ENCODE peak calls at places on chromosomes 7 and 10, in four cellular contexts. J is neural crest cell, W is spleen, M is esophagus squamous epithelium. G is an unnamed sample.

GRCh38 chr10:100103581-100103980 is 21.9 kb upstream of the CPN1 start:
- DNase-seq in J (no peak), M (no peak), W (no peak), G (no peak)

GRCh38 chr10:396535-397220 is 261.4 kb downstream of the ZMYND11 start:
- DNase-seq in W (no peak), J (no peak), M (no peak), G (no peak)

GRCh38 chr7:5396999-5397656 is 26.5 kb downstream of the TNRC18 start:
- DNase-seq in W (peak; percentile 99), M (peak; percentile 59), J (no peak), G (no peak)

GRCh38 chr7:128053023-128053422 is 21.8 kb upstream of the LRRC4 start:
- DNase-seq in J (no peak), M (no peak), W (no peak), G (no peak)

GRCh38 chr7:90430614-90431445 is 27.6 kb downstream of the CLDN12 start:
- DNase-seq in J (no peak), W (no peak), M (no peak), G (no peak)

GRCh38 chr10:49614242-49615198 is 683 bp downstream of the CHAT start:
- DNase-seq in J (no peak), W (peak; percentile 61), M (no peak), G (peak; percentile 10)

GRCh38 chr10:115956225-115957009 is 316.6 kb downstream of the GFRA1 start:
- DNase-seq in J (no peak), M (no peak), W (no peak), G (no peak)

GRCh38 chr7:125218076-125218475 is 288.5 kb upstream of the POT1 start:
- DNase-seq in J (no peak), M (no peak), W (no peak), G (no peak)

DNA sequence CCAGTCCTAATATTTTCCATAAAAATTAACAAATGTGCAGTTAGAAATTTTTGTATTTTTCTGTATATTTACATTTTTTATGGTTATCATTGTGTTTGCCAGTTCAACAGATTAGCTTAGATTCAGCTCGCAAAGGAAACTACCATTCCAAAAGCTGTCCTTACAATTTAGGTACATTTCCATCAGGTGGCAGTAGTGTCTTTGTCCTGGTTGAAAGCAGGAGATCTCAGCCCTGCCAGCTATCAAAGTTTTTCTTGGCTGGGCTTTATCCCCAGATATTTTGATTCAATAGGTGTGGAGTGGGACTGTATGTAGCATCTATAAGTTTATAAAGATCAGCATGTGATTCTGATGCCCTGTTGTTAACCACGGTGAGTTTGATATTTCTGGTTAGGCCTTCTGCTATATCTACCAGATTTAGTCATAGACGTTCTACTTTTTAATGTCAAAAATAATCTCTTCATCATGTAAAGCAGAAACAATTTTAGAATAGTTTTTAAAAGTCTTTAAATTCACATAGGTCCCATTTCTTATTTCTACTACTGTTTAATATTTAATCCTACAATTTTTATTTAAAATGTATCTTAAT is 15.5 kb upstream of the ICA1 start:
- DNase-seq in J (no peak), W (no peak), M (no peak), G (peak; percentile 21)
- TF ChIP-seq CTCF in J (peak; percentile 53), W (no peak), M (peak; percentile 8), G (no peak)

DNA sequence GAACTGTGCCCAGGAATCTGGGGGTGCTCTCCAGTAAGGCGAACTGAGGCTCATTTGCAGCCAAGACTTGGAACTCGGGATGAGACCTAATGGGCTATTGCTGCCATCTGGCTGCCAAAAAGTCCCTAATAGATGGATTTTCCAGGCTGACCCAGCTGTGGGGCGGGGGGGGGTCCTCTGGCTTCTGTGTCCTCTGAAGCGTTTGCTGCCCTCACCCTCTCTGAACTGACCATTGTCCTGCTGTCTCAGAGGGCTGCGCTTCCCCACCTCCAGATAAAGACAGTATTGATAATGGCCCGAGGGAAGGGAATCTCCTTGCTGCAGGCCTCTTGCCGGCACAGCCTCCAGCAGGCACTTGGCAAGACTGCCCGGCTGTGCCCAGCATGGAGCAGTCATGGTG is 46.6 kb downstream of the CLEC2L start:
- DNase-seq in J (no peak), M (no peak), W (peak; percentile 21), G (no peak)
- TF ChIP-seq CTCF in J (no peak), M (no peak), W (no peak), G (no peak)

GRCh38 chr10:13608246-13608853 is 21.6 kb downstream of the PRPF18 start:
- DNase-seq in J (no peak), W (no peak), M (no peak), G (no peak)

DNA sequence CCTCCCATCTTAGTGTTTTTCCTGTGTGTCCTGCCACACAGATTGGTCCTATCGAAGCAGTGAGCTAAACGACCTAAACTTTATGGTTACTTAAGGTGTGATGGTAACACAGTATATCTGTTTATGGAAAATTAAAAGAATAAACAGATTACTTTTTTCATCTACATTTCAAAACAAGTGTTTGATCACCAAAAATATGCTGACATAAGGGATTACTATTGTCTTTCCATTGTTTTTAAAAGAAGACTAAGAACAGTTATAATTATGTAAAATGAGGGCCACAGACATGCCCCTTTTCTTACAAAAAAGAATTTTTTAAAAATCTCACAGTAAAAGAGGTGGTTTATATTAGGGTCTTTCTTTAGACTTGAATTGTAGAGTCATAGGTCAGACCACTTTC is 17.9 kb downstream of the PRPF18 start:
- DNase-seq in M (no peak), W (no peak), J (no peak), G (no peak)
- TF ChIP-seq CTCF in M (no peak), W (no peak), J (no peak), G (no peak)

DNA sequence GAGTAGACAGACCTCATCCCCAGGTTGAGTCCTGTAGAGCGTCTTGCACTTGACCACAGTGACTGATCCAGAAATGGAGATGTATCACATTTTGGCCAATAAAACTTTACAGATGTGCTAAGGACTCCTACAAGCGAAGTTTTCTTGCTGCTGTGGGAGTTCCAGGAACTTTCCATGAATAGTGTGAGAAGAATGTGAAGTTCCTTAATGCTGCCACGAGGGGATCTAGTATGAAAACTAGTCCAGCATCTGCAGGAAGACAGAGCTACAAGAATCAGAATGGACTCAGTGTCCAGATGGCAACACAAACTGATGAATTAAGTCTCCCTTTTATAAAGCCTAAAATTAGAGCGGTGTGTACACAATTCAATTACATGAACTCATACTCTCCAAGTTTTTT is 14.8 kb upstream of the LSM8 start:
- DNase-seq in M (no peak), J (no peak), W (no peak), G (no peak)
- TF ChIP-seq CTCF in M (no peak), J (no peak), W (no peak), G (peak; percentile 5)

GRCh38 chr7:132395375-132395774 is 180.9 kb downstream of the PLXNA4 start:
- DNase-seq in M (no peak), J (no peak), W (peak; percentile 35), G (no peak)

GRCh38 chr7:132390705-132391104 is 185.6 kb downstream of the PLXNA4 start:
- DNase-seq in J (no peak), M (no peak), W (no peak), G (no peak)

GRCh38 chr7:132393789-132394261 is 182.4 kb downstream of the PLXNA4 start:
- DNase-seq in M (no peak), J (no peak), W (peak; percentile 77), G (peak; percentile 90)

GRCh38 chr7:132394283-132395003 is 181.8 kb downstream of the PLXNA4 start:
- DNase-seq in M (no peak), J (no peak), W (no peak), G (no peak)

DNA sequence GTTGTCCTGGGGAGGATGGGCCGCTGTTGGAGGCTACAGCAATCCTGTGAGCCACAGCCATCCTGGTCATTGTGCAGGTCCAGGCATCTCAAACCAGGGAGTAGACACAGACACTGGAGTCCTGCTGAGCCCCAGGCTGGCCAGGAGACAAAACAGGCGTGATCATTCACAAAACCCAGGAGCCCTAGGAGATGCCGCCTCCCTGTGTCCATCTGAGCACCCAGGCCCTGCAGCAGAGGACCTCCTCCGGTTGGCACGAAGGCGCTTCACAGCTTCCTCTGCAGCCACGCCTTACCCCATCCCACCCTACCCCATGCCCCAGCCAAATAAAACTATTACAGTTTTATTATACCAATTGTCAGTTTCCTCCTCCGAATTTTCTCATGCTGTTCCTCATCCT is 183.6 kb downstream of the PLXNA4 start:
- DNase-seq in J (no peak), W (peak; percentile 66), M (no peak), G (no peak)
- TF ChIP-seq CTCF in J (no peak), W (no peak), M (no peak), G (no peak)

GRCh38 chr10:69014171-69014570 is 25.6 kb downstream of the KIFBP start:
- DNase-seq in W (no peak), M (no peak), J (no peak), G (peak; percentile 61)

GRCh38 chr10:69022611-69023010 is 34.0 kb downstream of the KIFBP start:
- DNase-seq in M (no peak), W (no peak), J (no peak), G (no peak)

GRCh38 chr10:69018613-69019012 is 30.0 kb downstream of the KIFBP start:
- DNase-seq in J (no peak), W (no peak), M (no peak), G (no peak)
- TF ChIP-seq CTCF in J (no peak), W (no peak), M (no peak), G (no peak)

DNA sequence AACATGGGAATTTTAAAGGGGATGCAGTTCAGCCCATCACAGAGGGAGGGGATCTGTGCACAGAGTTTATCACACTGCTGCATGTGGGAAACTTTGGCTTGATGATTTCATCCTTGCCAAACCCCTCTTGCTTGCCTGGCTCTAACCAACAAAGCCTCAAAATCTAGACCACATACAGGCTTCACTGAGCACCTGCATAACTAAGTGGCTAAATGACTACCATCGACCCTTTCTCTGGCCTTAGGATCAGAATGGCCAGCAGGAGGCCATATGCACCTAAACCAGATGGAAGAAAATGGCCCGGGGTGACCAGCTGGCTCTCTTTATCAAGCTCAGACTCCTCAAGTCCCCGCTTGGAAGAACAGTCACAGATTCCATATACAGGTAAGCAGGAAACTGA is 15.6 kb upstream of the ZNF25 start:
- DNase-seq in M (no peak), W (no peak), J (no peak), G (no peak)
- TF ChIP-seq CTCF in M (no peak), W (no peak), J (no peak), G (no peak)

DNA sequence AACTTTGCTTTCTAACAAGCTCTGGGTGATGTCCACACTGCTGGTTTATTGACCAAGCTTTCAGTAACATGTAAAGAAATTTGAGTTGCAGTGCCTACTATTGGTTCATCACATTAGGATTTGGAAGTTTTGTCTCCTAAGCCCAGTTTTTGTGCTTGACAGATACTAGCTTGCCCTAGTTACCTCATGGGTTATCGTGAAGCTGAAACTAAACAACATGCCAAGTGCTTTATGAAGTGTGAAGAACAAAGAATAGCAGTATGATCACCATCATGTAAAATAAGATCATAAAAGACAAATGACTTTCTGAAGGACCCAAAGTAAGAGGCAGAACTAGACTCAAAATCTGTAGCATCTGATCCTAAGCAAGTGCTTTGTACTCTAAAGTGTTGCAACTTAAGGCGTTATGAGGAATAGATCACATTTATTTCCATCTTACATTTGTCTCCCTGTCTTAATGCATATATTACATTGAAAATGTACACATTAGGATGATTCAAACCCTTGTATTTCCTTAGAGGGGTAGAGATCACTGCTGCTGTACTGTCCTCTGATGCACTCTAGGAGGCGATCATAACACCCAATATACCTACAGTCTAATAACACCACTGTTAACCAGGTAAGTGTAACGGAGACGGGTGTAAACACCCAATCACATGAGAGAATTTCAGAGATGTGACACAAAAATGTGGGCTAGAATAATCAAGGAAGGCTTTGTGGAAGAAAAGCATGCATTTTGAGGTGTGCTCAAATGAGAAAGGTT is 71.3 kb downstream of the NRCAM start:
- DNase-seq in J (no peak), M (no peak), W (no peak), G (no peak)
- TF ChIP-seq CTCF in J (peak; percentile 23), M (peak; percentile 35), W (no peak), G (no peak)

GRCh38 chr7:99490878-99491277 is 9.2 kb downstream of the ZNF394 start:
- DNase-seq in M (no peak), W (peak; percentile 24), J (no peak), G (no peak)
- TF ChIP-seq CTCF in M (no peak), W (no peak), J (no peak), G (no peak)